ENCODE peak calls at places on chromosomes 16 and 17, in ten cellular contexts. H is astrocyte of the hippocampus; R is stimulated activated CD8-positive, alpha-beta memory T cell treated with anti-CD3 and anti-CD28 coated beads, Interleukin-4, amount 100 ng/mL, for 24 hours; K is HL-60; Y is NCI-H2029 treated with DMSO at 0.1 percent for 48 hours; F is bronchial epithelial cell; I is stimulated activated naive CD8-positive, alpha-beta T cell treated with anti-CD3 and anti-CD28 coated beads, Interleukin-15, Interleukin-2, amounts not matched to agents 100 U/mL and 50 U/mL, for 24 hours; M is NCI-H146; P is stimulated activated CD4-positive, alpha-beta T cell treated with anti-CD3 and anti-CD28 coated beads, Interleukin-1b, Interleukin-23, amount 100 ng/mL, for 24 hours; U is GM12864. W is an unnamed sample.

GRCh38 chr17:43393944-43394482 is 4.8 kb upstream of the ARL4D start:
- DNase-seq in R (peak; percentile 77), M (peak; percentile 68), F (peak; percentile 67), I (peak; percentile 92), U (peak; percentile 64), H (peak; percentile 93), K (peak; percentile 90), P (peak; percentile 81), Y (peak; percentile 71), W (peak; percentile 87)

GRCh38 chr17:34616148-34616547 is 36.8 kb downstream of the TMEM132E start:
- DNase-seq in K (no peak), P (no peak), U (no peak), H (no peak), Y (no peak), F (no peak), R (no peak), I (no peak), M (no peak), W (no peak)

GRCh38 chr17:81097134-81097942 is 62.4 kb downstream of the BAIAP2 start:
- DNase-seq in P (peak; percentile 23), H (peak; percentile 95), R (peak; percentile 47), U (no peak), F (peak; percentile 67), M (no peak), I (peak; percentile 71), K (no peak), Y (no peak), W (peak; percentile 90)

GRCh38 chr17:39634384-39634871 is 2.5 kb upstream of the STARD3 start:
- DNase-seq in Y (no peak), H (peak; percentile 67), F (peak; percentile 33), K (peak; percentile 33), P (no peak), R (no peak), I (no peak), U (no peak), M (peak; percentile 53), W (peak; percentile 50)

GRCh38 chr17:15263206-15263579 is 1.9 kb downstream of the PMP22 start:
- DNase-seq in F (no peak), R (no peak), P (no peak), I (no peak), Y (no peak), H (peak; percentile 95), K (no peak), M (no peak), U (no peak), W (peak; percentile 90)

GRCh38 chr16:23803591-23804123 is 32.1 kb upstream of the PRKCB start:
- DNase-seq in P (peak; percentile 64), M (no peak), H (peak; percentile 30), I (peak; percentile 78), Y (no peak), K (peak; percentile 85), F (peak; percentile 40), R (peak; percentile 56), U (no peak), W (no peak)

GRCh38 chr16:11833951-11834695 is 17.2 kb downstream of the RSL1D1 start:
- DNase-seq in F (peak; percentile 99), K (peak; percentile 75), Y (no peak), R (no peak), I (no peak), M (no peak), H (peak; percentile 30), P (no peak), U (no peak), W (peak; percentile 82)

GRCh38 chr16:72419638-72420037 is 247.7 kb upstream of the PMFBP1 start:
- DNase-seq in U (no peak), P (no peak), H (no peak), I (no peak), F (no peak), M (no peak), R (no peak), Y (no peak), K (no peak), W (no peak)

GRCh38 chr16:77869997-77870813 is 81.8 kb downstream of the VAT1L start:
- DNase-seq in H (peak; percentile 63), I (no peak), F (no peak), U (no peak), P (no peak), Y (no peak), R (no peak), K (no peak), M (no peak), W (peak; percentile 39)

GRCh38 chr16:381788-382717 is at the start of gene PGAP6:
- DNase-seq in U (no peak), P (peak; percentile 54), K (peak; percentile 45), I (peak; percentile 78), M (peak; percentile 74), H (peak; percentile 78), F (no peak), Y (no peak), R (peak; percentile 49), W (no peak)

GRCh38 chr17:74217036-74217725 is 3.8 kb downstream of the TTYH2 start:
- DNase-seq in P (no peak), R (no peak), K (peak; percentile 33), Y (no peak), I (no peak), M (peak; percentile 63), H (no peak), U (no peak), F (no peak), W (no peak)